ENCODE peak calls at places on chromosomes 1 and 21, in six cellular contexts. C is IMR-90, E is uterus, U is right lobe of liver, G is heart left ventricle, B is transverse colon. O is an unnamed sample.

GRCh38 chr1:230248876-230249275 is 177.3 kb downstream of the PGBD5 start:
- DNase-seq in C (no peak), E (no peak), U (no peak), G (no peak), B (no peak), O (no peak)

GRCh38 chr1:4515727-4516289 is 138.6 kb upstream of the AJAP1 start:
- DNase-seq in C (no peak), E (peak; percentile 46), U (no peak), G (peak; percentile 24), B (no peak), O (no peak)

GRCh38 chr1:91645031-91645430 is 144.4 kb downstream of the CDC7 start:
- DNase-seq in C (peak; percentile 8), E (no peak), U (no peak), G (no peak), B (no peak), O (no peak)

GRCh38 chr1:166189126-166189525 is 22.3 kb upstream of the FAM78B start:
- DNase-seq in C (no peak), E (no peak), U (no peak), G (no peak), B (no peak), O (no peak)

GRCh38 chr1:44512313-44512885 is 107.3 kb downstream of the RNF220 start:
- DNase-seq in C (no peak), E (no peak), U (no peak), G (no peak), B (no peak), O (peak; percentile 53)

GRCh38 chr1:244291171-244291866 is 160.4 kb downstream of the ADSS2 start:
- DNase-seq in C (no peak), E (no peak), U (no peak), G (no peak), B (no peak), O (no peak)

GRCh38 chr1:206685256-206685748 is 597 bp downstream of the MAPKAPK2 start:
- DNase-seq in C (peak; percentile 53), E (peak; percentile 54), U (peak; percentile 42), G (no peak), B (no peak), O (no peak)

GRCh38 chr1:4517559-4517958 is 136.8 kb upstream of the AJAP1 start:
- DNase-seq in C (no peak), E (no peak), U (no peak), G (no peak), B (no peak), O (no peak)

GRCh38 chr21:25735895-25736597 is 1.3 kb downstream of the GABPA start:
- DNase-seq in C (peak; percentile 42), E (no peak), U (no peak), G (no peak), B (no peak), O (no peak)

GRCh38 chr1:23035823-23036452 is 16.7 kb downstream of the KDM1A start:
- DNase-seq in C (no peak), E (no peak), U (no peak), G (no peak), B (no peak), O (no peak)

GRCh38 chr1:15153842-15154479 is 414 bp downstream of the TMEM51 start:
- DNase-seq in C (peak; percentile 66), E (peak; percentile 47), U (peak; percentile 63), G (peak; percentile 56), B (peak; percentile 81), O (peak; percentile 73)

GRCh38 chr1:194684636-194685035 is 1498.2 kb upstream of the B3GALT2 start:
- DNase-seq in C (peak; percentile 22), E (no peak), U (no peak), G (no peak), B (no peak), O (no peak)

GRCh38 chr1:98340511-98340910 is 321.0 kb upstream of the SNX7 start:
- DNase-seq in C (peak; percentile 80), E (no peak), U (no peak), G (no peak), B (no peak), O (no peak)

GRCh38 chr1:30505853-30506784 is 217.3 kb downstream of the MATN1 start:
- DNase-seq in C (no peak), E (no peak), U (no peak), G (no peak), B (no peak), O (peak; percentile 21)

GRCh38 chr1:193486671-193487229 is 300.3 kb upstream of the B3GALT2 start:
- DNase-seq in C (peak; percentile 47), E (no peak), U (no peak), G (no peak), B (no peak), O (no peak)

GRCh38 chr1:187696092-187696491 is 867.3 kb downstream of the PLA2G4A start:
- DNase-seq in C (peak; percentile 39), E (no peak), U (no peak), G (no peak), B (no peak), O (no peak)

GRCh38 chr1:111212634-111213335 is 12.3 kb upstream of the DENND2D start:
- DNase-seq in C (no peak), E (no peak), U (no peak), G (no peak), B (no peak), O (no peak)

GRCh38 chr1:111216751-111217150 is 10.8 kb upstream of the CHI3L2 start:
- DNase-seq in C (no peak), E (no peak), U (no peak), G (no peak), B (no peak), O (no peak)

GRCh38 chr1:111214884-111215283 is 12.6 kb upstream of the CHI3L2 start:
- DNase-seq in C (no peak), E (no peak), U (no peak), G (no peak), B (no peak), O (no peak)

GRCh38 chr1:111213412-111213811 is 13.0 kb upstream of the DENND2D start:
- DNase-seq in C (no peak), E (no peak), U (no peak), G (no peak), B (no peak), O (no peak)

DNA sequence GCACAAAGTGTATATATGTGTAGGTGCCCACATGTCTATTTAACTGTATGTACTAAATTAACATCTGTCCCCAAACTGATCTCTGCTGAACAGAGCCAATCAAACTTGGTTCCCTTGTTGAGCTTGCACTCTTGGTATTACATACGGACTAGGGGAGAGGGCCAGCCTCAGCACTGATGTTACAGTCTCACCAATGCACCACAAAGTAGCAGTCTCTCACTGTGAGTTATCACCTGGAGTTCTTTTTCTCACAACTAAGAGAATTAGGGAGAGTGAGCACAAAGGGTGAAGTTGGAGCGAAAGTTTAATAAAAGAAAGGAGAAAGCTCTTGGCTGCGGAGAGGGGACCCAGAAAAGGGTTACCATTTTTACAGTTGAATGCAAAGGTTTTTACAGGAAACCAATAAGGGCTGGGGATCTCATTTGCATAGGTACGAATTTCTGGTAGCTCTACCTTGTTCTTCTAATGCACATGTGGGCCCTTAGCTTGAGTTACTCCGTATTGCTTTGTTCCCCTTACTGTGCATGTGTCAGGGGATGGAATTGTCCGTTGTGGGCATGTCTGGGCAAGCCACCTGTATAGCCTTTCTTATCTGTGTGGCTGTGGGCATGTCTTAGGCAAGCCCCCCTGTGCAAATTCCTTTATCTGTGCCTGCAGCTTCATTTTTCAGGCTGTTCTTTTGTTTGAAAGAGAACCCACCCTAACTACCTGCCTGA is 13.3 kb upstream of the CHI3L2 start:
- DNase-seq in C (peak; percentile 13), E (no peak), U (no peak), G (no peak), B (no peak), O (no peak)
- TF ChIP-seq POLR2A in C (no peak), E (no peak), U (no peak), G (no peak), B (no peak), O (no peak)

GRCh38 chr1:234143681-234144080 is 229.6 kb upstream of the COA6 start:
- DNase-seq in C (no peak), E (no peak), U (no peak), G (no peak), B (no peak), O (no peak)

GRCh38 chr1:234141006-234141405 is 232.2 kb upstream of the COA6 start:
- DNase-seq in C (no peak), E (no peak), U (no peak), G (no peak), B (no peak), O (no peak)

GRCh38 chr1:234136073-234136472 is 231.6 kb downstream of the SLC35F3 start:
- DNase-seq in C (no peak), E (no peak), U (no peak), G (no peak), B (no peak), O (no peak)

GRCh38 chr1:234140388-234140787 is 232.9 kb upstream of the COA6 start:
- DNase-seq in C (no peak), E (no peak), U (no peak), G (no peak), B (no peak), O (no peak)

DNA sequence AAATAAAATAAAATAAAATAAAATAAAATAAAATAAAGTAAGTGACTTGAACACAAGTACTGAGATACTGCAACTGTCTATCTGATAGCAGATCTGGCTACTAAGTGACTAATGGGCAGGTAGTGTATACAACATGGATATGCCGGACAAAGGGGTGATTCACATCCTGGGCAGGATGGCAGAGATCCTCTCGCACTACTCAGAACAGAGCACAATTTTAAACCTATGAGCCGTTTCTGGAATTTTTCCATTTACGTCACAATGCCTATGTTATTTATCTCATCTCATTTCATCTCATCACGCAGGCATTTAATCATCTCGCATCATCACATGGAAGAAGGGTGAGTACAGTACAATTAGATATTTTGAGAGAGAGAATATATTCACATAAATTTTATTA is 233.3 kb upstream of the COA6 start:
- DNase-seq in C (peak; percentile 92), E (no peak), U (no peak), G (no peak), B (no peak), O (no peak)
- H3K4me3 ChIP-seq in C (no peak overlapping the region), E (no peak overlapping the region), U (no peak overlapping the region), G (no peak overlapping the region), B (no peak overlapping the region), O (no peak overlapping the region)

DNA sequence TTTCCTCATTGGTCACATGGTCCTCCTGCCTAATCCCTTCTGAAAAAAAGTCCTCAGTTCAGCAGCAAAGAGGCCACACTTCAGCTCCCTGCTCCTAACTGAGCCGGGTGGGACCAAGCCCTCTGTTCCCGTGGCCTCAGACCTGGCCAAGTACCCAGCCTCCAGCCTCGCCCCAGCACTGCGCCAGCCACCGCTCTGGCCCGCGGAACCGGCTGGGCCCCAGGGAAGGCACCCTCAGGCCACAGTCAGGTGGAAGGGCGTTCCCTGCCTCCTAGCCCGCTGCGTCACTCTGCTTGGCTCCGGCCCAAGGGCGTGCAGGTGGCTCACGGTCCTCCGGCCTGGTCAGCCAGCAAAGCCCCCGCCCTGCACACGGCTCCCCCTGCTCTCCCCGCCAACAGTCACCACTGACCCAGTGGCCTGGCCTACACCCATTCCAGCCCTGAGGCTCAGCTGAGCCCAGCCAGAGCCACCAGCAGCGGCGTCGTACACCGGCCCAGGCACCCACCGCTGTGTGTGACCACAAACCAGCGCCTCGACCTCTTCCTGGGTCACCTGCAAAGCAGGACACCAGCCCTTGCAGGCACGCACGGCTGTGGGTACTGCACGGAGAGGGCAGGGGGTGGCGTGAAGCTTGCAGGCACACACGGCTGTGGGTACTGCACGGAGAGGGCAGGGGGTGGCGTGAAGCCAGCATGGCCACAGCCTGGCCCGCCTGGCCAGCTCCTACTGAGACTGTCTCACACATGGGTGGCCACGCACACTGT is 19.4 kb downstream of the NADK start:
- DNase-seq in C (no peak), E (peak; percentile 34), U (peak; percentile 95), G (peak; percentile 66), B (peak; percentile 95), O (peak; percentile 99)
- TF ChIP-seq POLR2A in C (no peak), E (no peak), U (peak; percentile 66), G (no peak), B (peak; percentile 68), O (no peak)

GRCh38 chr1:223843934-223844333 is 1.8 kb downstream of the TP53BP2 start:
- DNase-seq in C (no peak), E (no peak), U (no peak), G (no peak), B (no peak), O (no peak)
- H3K4me3 ChIP-seq in C (peak overlapping the region; percentile 93), E (peak overlapping the region; percentile 97), U (peak overlapping the region; percentile 76), G (peak overlapping the region; percentile 93), B (peak overlapping the region; percentile 90), O (peak overlapping the region; percentile 95)